ENCODE peak calls at places on chromosomes 3 and 15, in eight cellular contexts. E is endothelial cell of umbilical vein, B is psoas muscle, P is OCI-LY7, X is right atrium auricular region, D is AG09309, Z is dorsolateral prefrontal cortex, R is BJ. Q is an unnamed sample.

GRCh38 chr3:182516597-182517336 is 276.5 kb upstream of the ATP11B start:
- DNase-seq in E (no peak), B (no peak), P (peak), X (no peak), D (no peak), Z (no peak), R (no peak), Q (no peak)

GRCh38 chr15:34886134-34886533 is 83.4 kb downstream of the AQR start:
- DNase-seq in E (no peak), B (no peak), P (no peak), X (no peak), D (no peak), Z (no peak), R (no peak), Q (peak)

GRCh38 chr15:100284701-100285100 is 57.1 kb downstream of the ADAMTS17 start:
- DNase-seq in E (no peak), B (peak), P (no peak), X (no peak), D (no peak), Z (no peak), R (no peak), Q (peak)

GRCh38 chr3:50483374-50483773 is 20.1 kb downstream of the CACNA2D2 start:
- DNase-seq in E (no peak), B (no peak), P (no peak), X (no peak), D (no peak), Z (no peak), R (no peak), Q (no peak)

GRCh38 chr3:188819939-188820338 is 351.8 kb upstream of the TPRG1 start:
- DNase-seq in E (no peak), B (no peak), P (no peak), X (no peak), D (peak), Z (no peak), R (peak), Q (peak)

GRCh38 chr15:52326758-52327157 is 31.2 kb upstream of the MYO5C start:
- DNase-seq in E (no peak), B (no peak), P (no peak), X (no peak), D (peak), Z (no peak), R (no peak), Q (peak)

GRCh38 chr3:139774570-139775302 is 97.0 kb upstream of the NMNAT3 start:
- DNase-seq in E (no peak), B (peak), P (no peak), X (no peak), D (no peak), Z (no peak), R (peak), Q (peak)

GRCh38 chr3:59017617-59017984 is 32.2 kb downstream of the CFAP20DC start:
- DNase-seq in E (no peak), B (no peak), P (no peak), X (no peak), D (no peak), Z (no peak), R (no peak), Q (no peak)

GRCh38 chr3:30689202-30689641 is 82.8 kb downstream of the TGFBR2 start:
- DNase-seq in E (peak), B (no peak), P (no peak), X (no peak), D (peak), Z (no peak), R (peak), Q (peak)

GRCh38 chr3:191369081-191370010 is 39.0 kb upstream of the UTS2B start:
- DNase-seq in E (no peak), B (no peak), P (no peak), X (no peak), D (no peak), Z (no peak), R (no peak), Q (peak)

GRCh38 chr3:130515755-130516154 is 1.2 kb upstream of the COL6A6 start:
- DNase-seq in E (no peak), B (no peak), P (no peak), X (no peak), D (no peak), Z (no peak), R (no peak), Q (no peak)

GRCh38 chr3:177201707-177202397 is 4.6 kb upstream of the TBL1XR1 start:
- DNase-seq in E (no peak), B (no peak), P (peak), X (peak), D (peak), Z (no peak), R (no peak), Q (no peak)

GRCh38 chr3:77086408-77086807 is 46.5 kb downstream of the ROBO2 start:
- DNase-seq in E (no peak), B (no peak), P (no peak), X (no peak), D (no peak), Z (no peak), R (no peak), Q (no peak)

DNA sequence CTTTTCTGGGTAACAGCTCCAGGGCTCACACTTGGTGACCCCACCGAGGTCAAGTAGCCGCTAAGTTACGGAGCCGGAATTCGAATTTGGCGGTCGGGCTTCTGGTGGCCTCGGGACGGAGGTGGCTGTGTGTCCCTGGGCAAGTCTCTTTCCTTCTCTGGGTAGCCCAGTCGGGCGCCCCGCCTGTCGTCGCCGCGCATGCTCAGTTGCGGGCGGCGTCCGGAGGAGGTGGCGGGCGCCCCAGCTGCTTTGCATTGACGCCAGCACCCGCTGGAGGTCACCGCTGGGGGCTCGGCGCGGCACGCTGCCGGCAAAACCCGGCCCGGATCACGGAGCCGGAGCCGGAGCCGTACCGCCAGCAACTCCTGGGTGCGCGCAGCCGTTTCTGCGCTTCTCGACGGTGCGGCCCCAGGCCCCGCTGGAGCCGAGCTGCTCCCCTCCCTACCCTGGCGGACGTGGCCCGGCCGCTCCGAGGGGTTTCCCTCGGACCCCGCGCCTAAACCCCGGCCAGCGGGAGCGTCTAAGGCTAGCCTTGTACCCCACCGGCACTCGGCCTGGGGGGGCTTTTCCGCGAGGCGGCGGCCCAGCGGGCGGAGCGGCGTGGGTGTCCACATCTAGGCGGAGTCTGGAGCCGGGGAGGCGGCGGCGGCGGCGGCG is 474 bp upstream of the PDE8A start:
- DNase-seq in E (peak), B (peak), P (peak), X (peak), D (peak), Z (peak), R (peak), Q (peak)
- TF ChIP-seq CTCF in E (peak), B (peak), P (no peak), X (no peak), D (no peak), Z (no peak), R (no peak), Q (no peak)

GRCh38 chr3:69197455-69197854 is 75.1 kb upstream of the LMOD3 start:
- DNase-seq in E (no peak), B (no peak), P (no peak), X (no peak), D (no peak), Z (no peak), R (no peak), Q (no peak)

GRCh38 chr3:69199942-69200341 is 77.5 kb upstream of the LMOD3 start:
- DNase-seq in E (no peak), B (no peak), P (no peak), X (no peak), D (no peak), Z (no peak), R (no peak), Q (no peak)

GRCh38 chr3:69197922-69198540 is 75.6 kb upstream of the LMOD3 start:
- DNase-seq in E (no peak), B (no peak), P (no peak), X (no peak), D (no peak), Z (no peak), R (no peak), Q (no peak)

GRCh38 chr3:69201658-69202057 is 79.3 kb upstream of the LMOD3 start:
- DNase-seq in E (no peak), B (no peak), P (no peak), X (no peak), D (no peak), Z (no peak), R (no peak), Q (no peak)

DNA sequence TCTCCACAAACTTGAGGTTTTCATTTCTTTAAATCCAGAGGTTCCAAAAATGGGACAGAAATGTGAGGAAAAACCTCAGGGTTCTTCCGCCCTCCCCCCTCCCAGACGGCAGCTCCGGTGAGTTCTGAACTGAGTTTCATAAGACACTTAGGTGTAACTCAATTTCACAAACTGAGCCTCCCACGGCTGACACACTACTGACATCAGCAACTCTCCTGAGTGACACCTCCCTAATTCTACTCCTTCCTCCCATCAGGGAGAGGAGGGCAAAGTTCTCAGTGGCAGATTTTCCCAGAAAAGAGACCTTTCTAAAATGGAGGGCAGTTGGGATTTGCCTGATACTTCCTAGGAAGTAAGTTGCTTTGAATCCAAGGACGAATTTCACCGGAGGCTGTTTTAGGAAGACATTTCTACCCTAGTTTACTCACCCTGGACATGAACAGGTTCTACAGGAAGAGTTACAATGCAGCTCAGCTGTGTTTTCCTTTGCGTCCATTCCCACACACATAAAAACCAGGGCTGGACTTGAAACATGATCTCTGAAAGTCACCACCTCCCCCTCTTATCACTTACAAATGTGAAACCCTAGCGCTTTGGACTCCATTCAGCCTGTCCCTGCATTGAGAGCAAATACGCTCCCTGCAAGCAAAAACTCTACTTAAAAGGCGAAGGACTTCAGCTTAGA is 78.1 kb upstream of the LMOD3 start:
- DNase-seq in E (peak), B (no peak), P (no peak), X (peak), D (no peak), Z (no peak), R (peak), Q (peak)
- H3K4me3 ChIP-seq in E (peak), B (peak), P (no peak), X (peak), D (no peak), Z (no peak), R (no peak), Q (peak)

DNA sequence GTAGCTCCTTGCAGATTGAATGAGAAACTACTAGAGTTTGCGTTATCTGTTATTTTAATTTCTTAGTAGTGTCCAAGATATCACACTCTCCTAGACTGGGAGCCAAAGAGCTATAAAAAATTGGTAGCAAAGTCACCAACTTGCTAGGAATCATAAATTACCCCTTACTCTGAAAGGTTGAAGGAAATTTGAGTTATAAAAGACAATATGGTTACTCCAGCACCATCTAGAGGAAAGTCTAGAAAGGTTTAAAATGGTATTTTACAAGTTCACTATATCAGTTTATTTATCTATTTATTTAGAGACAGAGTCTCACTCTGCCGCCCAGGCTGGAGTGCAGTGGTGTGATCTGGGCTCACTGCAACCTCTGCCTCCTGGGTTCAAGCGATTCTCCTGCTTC is 121.6 kb downstream of the RBPMS2 start:
- DNase-seq in E (peak), B (no peak), P (peak), X (no peak), D (no peak), Z (no peak), R (no peak), Q (peak)
- TF ChIP-seq CTCF in E (no peak), B (peak), P (peak), X (peak), D (peak), Z (peak), R (peak), Q (peak)

DNA sequence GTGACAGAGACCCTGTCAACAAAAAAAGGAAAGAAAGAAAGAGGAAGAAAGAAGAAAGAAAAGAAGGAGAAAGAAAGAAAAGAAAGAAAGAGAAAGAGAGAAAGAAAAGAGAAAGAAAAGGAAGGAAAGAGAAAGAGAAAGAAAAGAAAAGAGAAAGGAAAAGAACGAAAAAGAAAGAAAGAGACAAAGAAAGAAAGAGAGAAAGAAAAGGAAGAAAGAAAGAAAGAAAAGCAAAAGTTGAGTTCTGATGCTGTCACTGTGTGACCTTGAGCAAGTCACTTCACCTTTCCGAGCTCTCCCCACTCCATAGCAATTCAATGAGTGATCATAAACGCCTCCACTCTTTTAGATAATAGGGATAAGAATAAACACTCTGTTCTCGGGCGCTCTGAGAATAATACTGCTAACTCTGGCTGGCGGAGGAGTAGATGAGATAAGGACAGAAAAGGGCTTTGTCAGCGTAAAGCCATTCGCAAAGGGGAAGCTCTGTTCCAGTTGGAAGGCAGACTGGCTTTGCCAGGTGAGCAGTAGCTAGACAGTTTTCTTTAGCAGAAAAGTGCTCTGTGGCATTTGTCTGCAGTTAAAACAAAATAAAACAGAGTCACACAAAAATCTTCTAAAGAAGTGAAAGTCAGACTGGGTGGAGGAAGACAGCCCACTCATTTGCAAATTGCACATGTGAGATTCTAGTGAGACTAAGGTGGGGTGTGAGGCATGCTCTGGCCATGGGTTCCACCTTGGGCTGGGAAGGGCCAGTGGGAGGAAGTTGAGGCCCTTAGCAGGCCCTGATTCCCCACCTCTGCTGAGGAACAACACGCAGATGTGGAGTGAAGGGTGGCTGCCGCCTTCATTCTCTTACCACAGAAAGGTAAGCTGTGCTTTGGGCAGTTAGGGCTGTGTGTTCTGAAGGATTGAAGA is 9.6 kb upstream of the FLNB start:
- DNase-seq in E (peak), B (no peak), P (peak), X (no peak), D (no peak), Z (no peak), R (no peak), Q (peak)
- H3K4me3 ChIP-seq in E (no peak), B (no peak), P (peak), X (no peak), D (no peak), Z (no peak), R (no peak), Q (peak)

DNA sequence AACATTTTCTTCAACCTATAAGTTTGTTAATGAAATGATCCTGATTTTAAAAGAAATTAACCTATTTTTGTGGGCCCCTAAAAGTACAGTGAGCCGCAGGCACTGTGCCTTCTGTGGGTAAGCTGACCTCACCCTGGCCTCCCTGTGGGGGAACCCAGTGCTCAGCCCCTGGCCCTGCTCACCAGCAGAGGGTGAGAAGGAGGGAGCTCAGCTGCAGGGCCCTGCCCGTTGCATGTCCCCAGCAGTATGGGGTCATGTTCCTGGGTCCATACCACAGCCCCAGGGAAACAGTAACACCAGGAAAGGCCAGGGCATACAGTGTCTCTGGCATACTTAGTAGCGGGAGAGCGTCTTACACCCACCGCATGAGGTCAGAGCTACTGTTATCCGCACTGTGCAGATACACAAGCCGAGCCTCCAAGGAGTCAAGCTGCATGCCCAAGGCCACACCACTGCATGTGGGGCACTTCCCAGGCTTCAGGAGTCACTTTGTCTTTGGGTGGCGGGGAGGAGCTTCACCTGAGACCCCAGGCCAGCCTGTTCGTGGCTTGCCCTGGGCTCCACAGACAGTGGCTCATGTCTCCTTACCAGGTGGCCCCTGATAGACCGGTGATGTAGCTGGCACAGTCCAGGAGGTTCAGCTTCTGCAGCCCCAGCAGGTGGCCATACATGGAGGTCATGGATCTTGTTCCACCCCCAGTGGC is 22.6 kb upstream of the EHD4 start:
- DNase-seq in E (no peak), B (peak), P (no peak), X (no peak), D (no peak), Z (no peak), R (no peak), Q (no peak)
- TF ChIP-seq CTCF in E (no peak), B (no peak), P (no peak), X (no peak), D (no peak), Z (no peak), R (no peak), Q (no peak)

DNA sequence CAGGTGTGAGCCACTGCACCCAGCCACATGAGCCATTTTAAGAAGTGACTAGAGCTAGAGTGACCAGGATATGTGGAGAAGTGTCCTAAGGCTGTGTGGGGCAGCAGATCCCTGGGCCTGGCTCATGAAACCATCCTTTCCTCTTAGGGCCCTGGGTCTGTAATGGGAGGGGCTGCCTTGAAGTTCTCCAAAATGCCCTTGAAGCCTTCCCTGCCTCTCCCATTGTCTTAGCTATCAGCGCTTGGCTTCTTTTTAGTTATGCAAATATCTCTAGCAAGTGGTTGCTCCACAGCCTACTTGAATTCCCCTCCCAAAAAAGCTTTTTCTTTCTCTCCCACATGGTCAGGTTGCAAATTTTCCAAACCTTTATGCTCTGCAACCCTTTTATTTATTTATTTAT is 112.4 kb upstream of the SPATA16 start:
- DNase-seq in E (no peak), B (no peak), P (no peak), X (no peak), D (no peak), Z (no peak), R (no peak), Q (no peak)
- H3K4me3 ChIP-seq in E (no peak), B (no peak), P (no peak), X (no peak), D (no peak), Z (no peak), R (no peak), Q (no peak)

DNA sequence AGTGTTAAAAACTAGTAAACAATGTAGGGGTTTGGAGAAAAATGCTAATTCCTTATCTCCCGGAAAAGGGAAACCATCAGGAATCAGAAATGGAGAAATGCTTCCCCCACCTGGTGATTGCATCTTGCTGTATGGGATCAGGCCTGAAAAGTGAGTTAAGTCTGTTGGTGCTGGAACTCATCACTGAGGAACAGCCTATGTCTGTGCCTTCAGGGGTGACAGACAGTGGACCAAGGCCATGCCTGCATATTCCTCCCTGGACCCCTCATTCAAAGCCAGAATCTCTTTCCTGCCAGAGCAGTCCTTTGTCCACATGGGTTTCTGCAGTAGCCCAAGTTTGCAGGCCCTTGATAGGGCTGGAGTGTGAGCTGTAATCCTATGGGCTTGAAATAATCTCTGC is 160.8 kb upstream of the CTDSPL start:
- DNase-seq in E (no peak), B (no peak), P (no peak), X (no peak), D (no peak), Z (no peak), R (no peak), Q (peak)
- TF ChIP-seq CTCF in E (no peak), B (peak), P (no peak), X (peak), D (peak), Z (peak), R (no peak), Q (no peak)

DNA sequence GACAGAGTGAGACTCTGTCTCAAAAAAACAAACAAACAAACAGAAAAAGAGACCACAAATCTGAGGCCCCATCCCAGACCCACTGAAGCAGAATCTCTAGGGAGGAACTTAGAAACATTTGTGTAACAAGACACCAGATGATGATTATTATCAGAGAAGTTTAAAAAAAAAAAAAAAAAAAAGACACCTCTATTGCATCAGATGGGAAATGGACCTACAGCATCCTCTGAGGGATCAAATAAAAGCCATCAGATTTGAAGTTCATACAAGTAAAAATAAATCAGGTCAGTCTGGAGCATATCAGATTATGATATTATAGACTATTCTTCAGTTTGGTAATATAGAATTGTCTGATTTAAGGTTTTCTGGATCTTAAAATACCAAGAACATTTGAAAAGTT is 21.9 kb upstream of the LIPC start:
- DNase-seq in E (no peak), B (no peak), P (peak), X (no peak), D (no peak), Z (no peak), R (no peak), Q (no peak)
- H3K4me3 ChIP-seq in E (no peak), B (no peak), P (peak), X (peak), D (no peak), Z (no peak), R (no peak), Q (no peak)

Q was measured in fibroblast of pulmonary artery.